ENCODE peak calls at places on chromosome X, in ten cellular contexts. Y is NT2/D1, F is ovary, P is GM23338, J is IMR-90, O is aorta, H is HCT116, Z is mucosa of descending colon, I is right atrium auricular region, N is neuronal stem cell. Q is an unnamed sample. For H3K4me1, the result is how much of the 10 kb centered on the place peaks cover.

GRCh38 chrX:2863646-2864045 is 34.9 kb downstream of the GYG2 start:
- DNase-seq in Y (peak), F (no peak), P (peak), J (peak), O (no peak), H (no peak), Z (no peak), I (peak), N (no peak), Q (no peak)

GRCh38 chrX:25191403-25191802 is 175.6 kb upstream of the ARX start:
- DNase-seq in Y (no peak), F (no peak), P (peak), J (no peak), O (no peak), H (no peak), Z (no peak), I (no peak), N (no peak), Q (no peak)

GRCh38 chrX:151537572-151537971 is 25.9 kb upstream of the PASD1 start:
- DNase-seq in Y (no peak), F (no peak), P (no peak), J (no peak), O (no peak), H (no peak), Z (no peak), I (no peak), N (no peak), Q (no peak)

GRCh38 chrX:23931149-23931604 is 23.4 kb downstream of the CXorf58 start:
- DNase-seq in Y (no peak), F (no peak), P (no peak), J (no peak), O (no peak), H (no peak), Z (no peak), I (no peak), N (no peak), Q (no peak)

GRCh38 chrX:22097295-22097694 is 65.2 kb downstream of the PHEX start:
- DNase-seq in Y (no peak), F (no peak), P (no peak), J (peak), O (no peak), H (no peak), Z (no peak), I (no peak), N (no peak), Q (no peak)

GRCh38 chrX:17725176-17725575 is 12.1 kb upstream of the SCML1 start:
- DNase-seq in Y (no peak), F (no peak), P (no peak), J (no peak), O (no peak), H (no peak), Z (no peak), I (no peak), N (no peak), Q (no peak)

GRCh38 chrX:150983526-150984163 is 510 bp downstream of the HMGB3 start:
- DNase-seq in Y (no peak), F (no peak), P (no peak), J (no peak), O (no peak), H (no peak), Z (no peak), I (no peak), N (no peak), Q (no peak)

GRCh38 chrX:100685997-100686305 is 42.0 kb downstream of the SRPX2 start:
- DNase-seq in Y (no peak), F (no peak), P (no peak), J (no peak), O (no peak), H (no peak), Z (no peak), I (no peak), N (no peak), Q (no peak)

GRCh38 chrX:150768580-150769190 is 75.5 kb downstream of the MTMR1 start:
- DNase-seq in Y (no peak), F (no peak), P (no peak), J (no peak), O (no peak), H (no peak), Z (no peak), I (no peak), N (no peak), Q (no peak)

GRCh38 chrX:9312922-9313867 is 151.7 kb upstream of the TBL1X start:
- DNase-seq in Y (no peak), F (peak), P (peak), J (no peak), O (peak), H (peak), Z (peak), I (peak), N (no peak), Q (peak)

GRCh38 chrX:121802881-121803412 is 755.5 kb downstream of the GLUD2 start:
- DNase-seq in Y (no peak), F (no peak), P (peak), J (no peak), O (no peak), H (no peak), Z (no peak), I (no peak), N (no peak), Q (no peak)

GRCh38 chrX:40120838-40121580 is 23.3 kb upstream of the BCOR start:
- DNase-seq in Y (no peak), F (no peak), P (no peak), J (no peak), O (no peak), H (no peak), Z (no peak), I (no peak), N (no peak), Q (no peak)

GRCh38 chrX:48890296-48890925 is 7.2 kb downstream of the TIMM17B start:
- DNase-seq in Y (no peak), F (no peak), P (peak), J (no peak), O (no peak), H (no peak), Z (no peak), I (no peak), N (no peak), Q (no peak)

GRCh38 chrX:120365320-120365719 is 3.4 kb downstream of the ATP1B4 start:
- DNase-seq in Y (no peak), F (peak), P (peak), J (no peak), O (peak), H (no peak), Z (peak), I (no peak), N (peak), Q (peak)

GRCh38 chrX:70264784-70265183 is 3.4 kb upstream of the ARR3 start:
- DNase-seq in Y (no peak), F (no peak), P (peak), J (no peak), O (no peak), H (no peak), Z (no peak), I (no peak), N (no peak), Q (no peak)

GRCh38 chrX:110172215-110172614 is 145.7 kb downstream of the AMMECR1 start:
- DNase-seq in Y (no peak), F (no peak), P (no peak), J (no peak), O (no peak), H (no peak), Z (no peak), I (no peak), N (no peak), Q (no peak)

GRCh38 chrX:112738347-112739033 is 58.8 kb upstream of the LHFPL1 start:
- DNase-seq in Y (no peak), F (no peak), P (no peak), J (peak), O (no peak), H (no peak), Z (no peak), I (no peak), N (no peak), Q (no peak)

GRCh38 chrX:54208531-54208930 is 25.5 kb upstream of the FAM120C start:
- DNase-seq in Y (no peak), F (no peak), P (no peak), J (peak), O (no peak), H (no peak), Z (no peak), I (no peak), N (no peak), Q (no peak)

GRCh38 chrX:48573690-48574269 is 504 bp upstream of the RBM3 start:
- DNase-seq in Y (no peak), F (peak), P (no peak), J (no peak), O (peak), H (no peak), Z (peak), I (peak), N (peak), Q (no peak)

GRCh38 chrX:68708503-68709290 is 61.2 kb downstream of the STARD8 start:
- DNase-seq in Y (peak), F (no peak), P (peak), J (no peak), O (no peak), H (no peak), Z (no peak), I (no peak), N (no peak), Q (no peak)
- H3K4me1 ChIP-seq in Y (under half), F (under half), P (under half), J (under half), O (under half), H (under half), Z (under half), I (under half), N (under half), Q (under half)

DNA sequence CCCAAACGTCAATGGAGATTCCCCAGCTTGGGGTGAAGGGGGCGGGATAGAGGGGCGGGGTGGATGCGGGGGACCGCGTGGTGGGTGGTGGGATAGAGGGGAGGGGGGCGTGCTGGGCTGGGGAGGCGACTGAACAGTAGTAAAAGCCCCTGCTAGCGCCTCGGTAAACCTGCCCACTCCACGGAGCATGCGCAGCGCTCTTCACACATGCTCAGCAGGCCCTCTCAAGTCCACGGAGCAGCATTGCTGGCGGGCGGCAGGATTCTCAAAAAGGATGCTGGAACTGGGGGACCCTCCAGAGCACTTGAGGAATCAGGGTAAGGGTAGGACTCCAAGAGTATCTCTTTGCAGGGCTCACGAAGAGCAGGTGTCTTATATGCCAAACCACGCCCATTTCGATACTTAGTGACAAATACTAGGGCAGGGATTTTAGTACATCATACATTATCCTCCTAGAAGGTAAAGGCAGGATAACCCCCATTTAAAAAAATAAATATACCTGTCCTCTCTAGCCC is 378 bp upstream of the RPS6KA6 start:
- DNase-seq in Y (peak), F (peak), P (peak), J (peak), O (peak), H (no peak), Z (peak), I (no peak), N (no peak), Q (no peak)
- H3K4me3 ChIP-seq in Y (peak), F (peak), P (peak), J (peak), O (peak), H (no peak), Z (peak), I (peak), N (peak), Q (no peak)

GRCh38 chrX:108726748-108727147 is 9.6 kb downstream of the IRS4 start:
- DNase-seq in Y (no peak), F (no peak), P (no peak), J (no peak), O (no peak), H (no peak), Z (no peak), I (no peak), N (no peak), Q (no peak)
- H3K4me1 ChIP-seq in Y (under half), F (under half), P (half or more), J (under half), O (under half), H (under half), Z (under half), I (under half), N (under half), Q (under half)

DNA sequence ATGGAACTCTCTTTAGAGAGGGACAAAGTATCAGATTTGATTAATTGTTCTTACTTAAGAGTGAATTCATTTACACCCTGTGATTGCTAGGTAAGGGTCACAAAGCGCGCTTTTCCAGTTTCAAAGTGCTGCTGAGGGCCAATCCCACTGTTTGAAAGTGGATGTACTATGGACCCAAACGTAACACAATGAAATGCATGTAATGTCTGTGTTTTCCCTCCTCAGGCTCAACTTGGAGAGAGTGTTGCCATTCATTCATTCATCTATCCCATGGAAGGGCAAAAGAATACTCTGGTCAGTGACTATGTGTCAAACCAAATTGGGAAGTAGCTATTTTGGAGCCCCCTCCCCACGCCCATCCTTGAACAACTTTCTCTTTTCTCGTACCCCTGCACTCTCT is 16.1 kb downstream of the IGSF1 start:
- DNase-seq in Y (no peak), F (no peak), P (no peak), J (no peak), O (no peak), H (no peak), Z (no peak), I (no peak), N (no peak), Q (no peak)
- H3K4me3 ChIP-seq in Y (no peak), F (no peak), P (no peak), J (no peak), O (no peak), H (no peak), Z (no peak), I (no peak), N (no peak), Q (no peak)

DNA sequence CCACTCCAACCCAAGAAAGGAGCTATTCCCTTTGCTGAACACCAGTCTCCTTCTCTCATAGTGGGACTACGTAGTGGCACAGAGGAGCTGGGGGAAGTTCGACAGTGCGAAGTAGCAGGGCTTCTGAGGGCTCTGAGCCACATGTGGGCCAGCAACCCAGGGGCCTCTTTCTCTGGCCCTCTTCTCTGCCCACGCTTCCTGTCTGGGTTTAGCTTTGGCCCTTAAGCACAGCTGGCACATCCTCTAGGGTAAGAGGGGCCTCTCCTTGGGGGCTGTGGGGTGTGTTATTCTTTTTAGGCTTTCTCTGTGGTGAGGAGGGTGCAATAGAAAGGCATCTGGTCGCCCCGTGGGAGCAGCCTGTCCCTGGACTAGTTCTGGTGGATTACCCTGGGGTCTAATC is 151.7 kb upstream of the RPS6KA3 start:
- DNase-seq in Y (no peak), F (no peak), P (no peak), J (no peak), O (no peak), H (no peak), Z (no peak), I (no peak), N (no peak), Q (no peak)
- H3K4me1 ChIP-seq in Y (under half), F (under half), P (under half), J (under half), O (under half), H (under half), Z (under half), I (under half), N (under half), Q (under half)